ENCODE peak calls at places on chromosomes 2 and 18, in five cellular contexts. One of them, this sample, is unnamed.

GRCh38 chr2:231646471-231646870 is 53.8 kb downstream of the TEX44 start:
- DNase-seq in T-cell: no peak
- DNase-seq in ovary: no peak
- DNase-seq in cardiac fibroblast: peak
- DNase-seq in Right ventricle myocardium superior: no peak
- DNase-seq in this sample: no peak

GRCh38 chr2:170313636-170314348 is 135.8 kb downstream of the MYO3B start:
- DNase-seq in Right ventricle myocardium superior: no peak
- DNase-seq in ovary: no peak
- DNase-seq in cardiac fibroblast: no peak
- DNase-seq in T-cell: no peak
- DNase-seq in this sample: no peak

GRCh38 chr2:235001237-235002133 is 49.7 kb downstream of the SH3BP4 start:
- DNase-seq in cardiac fibroblast: peak
- DNase-seq in ovary: no peak
- DNase-seq in Right ventricle myocardium superior: no peak
- DNase-seq in T-cell: no peak
- DNase-seq in this sample: no peak

GRCh38 chr2:79292231-79292785 is 132.8 kb upstream of the REG3A start:
- DNase-seq in Right ventricle myocardium superior: no peak
- DNase-seq in cardiac fibroblast: no peak
- DNase-seq in T-cell: no peak
- DNase-seq in ovary: no peak
- DNase-seq in this sample: no peak

GRCh38 chr2:128380061-128380889 is 61.6 kb upstream of the HS6ST1 start:
- DNase-seq in cardiac fibroblast: no peak
- DNase-seq in Right ventricle myocardium superior: no peak
- DNase-seq in ovary: no peak
- DNase-seq in T-cell: no peak
- DNase-seq in this sample: no peak

GRCh38 chr2:236889081-236889780 is 196.5 kb upstream of the COPS8 start:
- DNase-seq in Right ventricle myocardium superior: no peak
- DNase-seq in cardiac fibroblast: peak
- DNase-seq in T-cell: no peak
- DNase-seq in ovary: no peak
- DNase-seq in this sample: no peak

GRCh38 chr2:653645-654425 is 23.4 kb downstream of the TMEM18 start:
- DNase-seq in Right ventricle myocardium superior: no peak
- DNase-seq in cardiac fibroblast: no peak
- DNase-seq in T-cell: no peak
- DNase-seq in ovary: no peak
- DNase-seq in this sample: no peak

GRCh38 chr2:107588960-107589542 is 237.6 kb upstream of the RGPD4 start:
- DNase-seq in ovary: no peak
- DNase-seq in Right ventricle myocardium superior: no peak
- DNase-seq in T-cell: no peak
- DNase-seq in cardiac fibroblast: peak
- DNase-seq in this sample: no peak

GRCh38 chr2:96264656-96265348 is 995 bp downstream of the TMEM127 start:
- DNase-seq in T-cell: no peak
- DNase-seq in cardiac fibroblast: peak
- DNase-seq in ovary: no peak
- DNase-seq in Right ventricle myocardium superior: peak
- DNase-seq in this sample: peak

GRCh38 chr18:50654211-50654610 is 94.3 kb downstream of the MAPK4 start:
- DNase-seq in cardiac fibroblast: no peak
- DNase-seq in ovary: no peak
- DNase-seq in Right ventricle myocardium superior: no peak
- DNase-seq in T-cell: no peak
- DNase-seq in this sample: no peak

GRCh38 chr2:108805032-108805431 is 18.5 kb downstream of the CCDC138 start:
- DNase-seq in T-cell: no peak
- DNase-seq in ovary: no peak
- DNase-seq in Right ventricle myocardium superior: no peak
- DNase-seq in cardiac fibroblast: no peak
- DNase-seq in this sample: no peak

GRCh38 chr2:217947341-217948316 is 55.2 kb downstream of the TNS1 start:
- DNase-seq in Right ventricle myocardium superior: no peak
- DNase-seq in T-cell: no peak
- DNase-seq in cardiac fibroblast: no peak
- DNase-seq in ovary: peak
- DNase-seq in this sample: no peak

This sample was measured in left ventricle myocardium superior.